ENCODE peak calls at places on chromosomes 12 and 14, in five cellular contexts. One of them, this sample, is unnamed.

GRCh38 chr14:36805116-36805515 is 143.5 kb downstream of the PAX9 start:
- DNase-seq in SK-N-DZ: no peak
- DNase-seq in NCI-H748 treated with DMSO at 0.1 percent for 48 hours: no peak
- DNase-seq in CD4-positive, alpha-beta T cell: no peak
- DNase-seq in T-helper 1 cell: no peak
- DNase-seq in this sample: no peak

GRCh38 chr12:12376636-12377448 is 20.0 kb downstream of the BORCS5 start:
- DNase-seq in NCI-H748 treated with DMSO at 0.1 percent for 48 hours: peak
- DNase-seq in CD4-positive, alpha-beta T cell: no peak
- DNase-seq in SK-N-DZ: peak
- DNase-seq in T-helper 1 cell: peak
- DNase-seq in this sample: no peak

GRCh38 chr12:46269429-46270241 is 792 bp upstream of the SLC38A1 start:
- DNase-seq in NCI-H748 treated with DMSO at 0.1 percent for 48 hours: peak
- DNase-seq in T-helper 1 cell: peak
- DNase-seq in SK-N-DZ: peak
- DNase-seq in CD4-positive, alpha-beta T cell: peak
- DNase-seq in this sample: peak

GRCh38 chr14:74249433-74250375 is 10.5 kb downstream of the VSX2 start:
- DNase-seq in T-helper 1 cell: no peak
- DNase-seq in SK-N-DZ: no peak
- DNase-seq in NCI-H748 treated with DMSO at 0.1 percent for 48 hours: no peak
- DNase-seq in CD4-positive, alpha-beta T cell: no peak
- DNase-seq in this sample: no peak

GRCh38 chr12:27952510-27952909 is 20.0 kb downstream of the PTHLH start:
- DNase-seq in CD4-positive, alpha-beta T cell: no peak
- DNase-seq in SK-N-DZ: no peak
- DNase-seq in T-helper 1 cell: no peak
- DNase-seq in NCI-H748 treated with DMSO at 0.1 percent for 48 hours: no peak
- DNase-seq in this sample: no peak

GRCh38 chr14:20802341-20803084 is at the start of gene RNASE1:
- DNase-seq in CD4-positive, alpha-beta T cell: no peak
- DNase-seq in SK-N-DZ: no peak
- DNase-seq in T-helper 1 cell: no peak
- DNase-seq in NCI-H748 treated with DMSO at 0.1 percent for 48 hours: no peak
- DNase-seq in this sample: no peak

GRCh38 chr12:120599672-120600537 is 18.7 kb upstream of the POP5 start:
- DNase-seq in T-helper 1 cell: no peak
- DNase-seq in SK-N-DZ: no peak
- DNase-seq in CD4-positive, alpha-beta T cell: no peak
- DNase-seq in NCI-H748 treated with DMSO at 0.1 percent for 48 hours: no peak
- DNase-seq in this sample: no peak

GRCh38 chr14:92670177-92670576 is 78.2 kb downstream of the LGMN start:
- DNase-seq in T-helper 1 cell: peak
- DNase-seq in NCI-H748 treated with DMSO at 0.1 percent for 48 hours: no peak
- DNase-seq in SK-N-DZ: no peak
- DNase-seq in CD4-positive, alpha-beta T cell: no peak
- DNase-seq in this sample: no peak

GRCh38 chr14:74573421-74574091 is 38.5 kb downstream of the LTBP2 start:
- DNase-seq in NCI-H748 treated with DMSO at 0.1 percent for 48 hours: no peak
- DNase-seq in T-helper 1 cell: no peak
- DNase-seq in SK-N-DZ: no peak
- DNase-seq in CD4-positive, alpha-beta T cell: no peak
- DNase-seq in this sample: no peak

This sample was measured in activated gamma-delta T cell treated with anti-CD3 and anti-CD28 coated beads, Interleukin-2, amount 50 U/mL, for 16 hours.